ENCODE peak calls at places on chromosome 17, in six cellular contexts. F is stimulated activated CD4-positive, alpha-beta T cell treated with anti-CD3 and anti-CD28 coated beads, Interleukin-2, amount 100 ng/mL, for 48 hours; P is stromal cell of bone marrow; T is HuH-7; X is ELR; N is cardiac fibroblast. L is an unnamed sample.

GRCh38 chr17:47686661-47687327 is 7.2 kb upstream of the TBKBP1 start:
- DNase-seq in X (peak), N (no peak), F (no peak), T (peak), P (no peak), L (peak)

GRCh38 chr17:19391432-19391831 is 4.4 kb upstream of the MFAP4 start:
- DNase-seq in P (no peak), N (no peak), T (no peak), F (no peak), X (no peak), L (no peak)

GRCh38 chr17:33233855-33234228 is 59.3 kb downstream of the ASIC2 start:
- DNase-seq in P (no peak), N (no peak), X (no peak), F (no peak), T (no peak), L (no peak)

GRCh38 chr17:76545918-76546555 is 6.2 kb downstream of the PRCD start:
- DNase-seq in F (no peak), N (no peak), P (no peak), X (no peak), T (no peak), L (no peak)

GRCh38 chr17:71460943-71461342 is 659.9 kb upstream of the SOX9 start:
- DNase-seq in T (peak), F (no peak), P (peak), X (peak), N (peak), L (peak)

GRCh38 chr17:34252138-34252889 is 2.8 kb upstream of the CCL2 start:
- DNase-seq in X (peak), N (peak), F (no peak), P (peak), T (no peak), L (peak)

GRCh38 chr17:57493171-57493570 is 236.8 kb downstream of the MSI2 start:
- DNase-seq in X (no peak), P (no peak), F (no peak), T (no peak), N (no peak), L (no peak)

GRCh38 chr17:45013021-45013997 is 38.1 kb downstream of the DCAKD start:
- DNase-seq in P (no peak), N (peak), X (no peak), F (no peak), T (no peak), L (peak)

GRCh38 chr17:39251997-39252396 is 26.3 kb upstream of the STAC2 start:
- DNase-seq in X (no peak), T (no peak), F (no peak), P (no peak), N (no peak), L (no peak)

GRCh38 chr17:46194393-46195216 is 1.4 kb upstream of the KANSL1 start:
- DNase-seq in X (peak), T (peak), P (peak), N (peak), F (peak), L (peak)

GRCh38 chr17:61843435-61843834 is 19.9 kb downstream of the BRIP1 start:
- DNase-seq in P (no peak), T (no peak), N (no peak), F (no peak), X (no peak), L (no peak)

GRCh38 chr17:49459401-49459984 is 35.6 kb upstream of the NGFR start:
- DNase-seq in F (no peak), T (no peak), X (no peak), N (no peak), P (no peak), L (no peak)

GRCh38 chr17:42675984-42676423 is 790 bp downstream of the PLEKHH3 start:
- DNase-seq in X (peak), T (peak), F (no peak), N (no peak), P (no peak), L (peak)

GRCh38 chr17:42270175-42270545 is 6.0 kb downstream of the STAT5B start:
- DNase-seq in X (no peak), F (no peak), P (no peak), N (no peak), T (no peak), L (no peak)

GRCh38 chr17:68868708-68869107 is 86.5 kb downstream of the ABCA8 start:
- DNase-seq in T (no peak), N (peak), P (no peak), F (no peak), X (peak), L (peak)

GRCh38 chr17:62790554-62790953 is 17.6 kb downstream of the MARCHF10 start:
- DNase-seq in X (peak), F (no peak), T (no peak), P (no peak), N (peak), L (peak)

GRCh38 chr17:77692571-77693161 is 265.8 kb upstream of the TNRC6C start:
- DNase-seq in T (no peak), N (peak), X (peak), P (peak), F (no peak), L (no peak)

GRCh38 chr17:39642675-39643074 is 5.7 kb downstream of the STARD3 start:
- DNase-seq in F (no peak), X (no peak), T (no peak), N (no peak), P (no peak), L (no peak)

GRCh38 chr17:69314246-69315030 is 12.5 kb downstream of the ABCA5 start:
- DNase-seq in F (no peak), N (peak), X (no peak), P (no peak), T (no peak), L (no peak)

L was measured in fibroblast of lung.